ENCODE peak calls at places on chromosomes 6 and 20, in six cellular contexts. One of them, this sample, is unnamed.

GRCh38 chr6:105151644-105152043 is 28.2 kb downstream of the POPDC3 start:
- DNase-seq in neural crest cell: no peak
- DNase-seq in SW 1271: no peak
- DNase-seq in left ventricle myocardium superior: no peak
- DNase-seq in astrocyte of the cerebellum: no peak
- DNase-seq in KBM-7: no peak
- DNase-seq in this sample: no peak

GRCh38 chr6:35209622-35210289 is 4.0 kb upstream of the SCUBE3 start:
- DNase-seq in KBM-7: no peak
- DNase-seq in astrocyte of the cerebellum: no peak
- DNase-seq in left ventricle myocardium superior: no peak
- DNase-seq in neural crest cell: no peak
- DNase-seq in SW 1271: no peak
- DNase-seq in this sample: no peak

GRCh38 chr6:3697609-3698008 is 53.9 kb downstream of the PXDC1 start:
- DNase-seq in neural crest cell: no peak
- DNase-seq in astrocyte of the cerebellum: peak
- DNase-seq in left ventricle myocardium superior: no peak
- DNase-seq in KBM-7: no peak
- DNase-seq in SW 1271: no peak
- DNase-seq in this sample: no peak

GRCh38 chr6:31272431-31272830 is 539 bp upstream of the HLA-C start:
- DNase-seq in SW 1271: no peak
- DNase-seq in astrocyte of the cerebellum: no peak
- DNase-seq in left ventricle myocardium superior: no peak
- DNase-seq in KBM-7: no peak
- DNase-seq in neural crest cell: no peak
- DNase-seq in this sample: no peak

GRCh38 chr6:34912715-34913464 is 23.8 kb downstream of the ANKS1A start:
- DNase-seq in left ventricle myocardium superior: no peak
- DNase-seq in SW 1271: peak
- DNase-seq in KBM-7: peak
- DNase-seq in astrocyte of the cerebellum: peak
- DNase-seq in neural crest cell: no peak
- DNase-seq in this sample: no peak

GRCh38 chr20:24993337-24994185 is 1.0 kb upstream of the APMAP start:
- DNase-seq in neural crest cell: no peak
- DNase-seq in SW 1271: peak
- DNase-seq in KBM-7: peak
- DNase-seq in astrocyte of the cerebellum: peak
- DNase-seq in left ventricle myocardium superior: no peak
- DNase-seq in this sample: no peak

GRCh38 chr6:56226946-56227879 is 20.2 kb downstream of the COL21A1 start:
- DNase-seq in left ventricle myocardium superior: no peak
- DNase-seq in SW 1271: no peak
- DNase-seq in KBM-7: no peak
- DNase-seq in astrocyte of the cerebellum: peak
- DNase-seq in neural crest cell: no peak
- DNase-seq in this sample: no peak

GRCh38 chr6:165931675-165932074 is 236.0 kb downstream of the TBXT start:
- DNase-seq in left ventricle myocardium superior: no peak
- DNase-seq in neural crest cell: no peak
- DNase-seq in astrocyte of the cerebellum: no peak
- DNase-seq in KBM-7: no peak
- DNase-seq in SW 1271: no peak
- DNase-seq in this sample: no peak

GRCh38 chr20:51362254-51362653 is 180.3 kb downstream of the NFATC2 start:
- DNase-seq in astrocyte of the cerebellum: no peak
- DNase-seq in neural crest cell: no peak
- DNase-seq in KBM-7: no peak
- DNase-seq in SW 1271: no peak
- DNase-seq in left ventricle myocardium superior: no peak
- DNase-seq in this sample: peak

GRCh38 chr20:19071902-19072498 is 140.4 kb upstream of the SLC24A3 start:
- DNase-seq in SW 1271: no peak
- DNase-seq in neural crest cell: no peak
- DNase-seq in astrocyte of the cerebellum: no peak
- DNase-seq in left ventricle myocardium superior: no peak
- DNase-seq in KBM-7: no peak
- DNase-seq in this sample: no peak

GRCh38 chr6:74368746-74369145 is 672.7 kb downstream of the CD109 start:
- DNase-seq in KBM-7: no peak
- DNase-seq in SW 1271: no peak
- DNase-seq in astrocyte of the cerebellum: no peak
- DNase-seq in neural crest cell: no peak
- DNase-seq in left ventricle myocardium superior: no peak
- DNase-seq in this sample: no peak

GRCh38 chr20:6083926-6084325 is 30.1 kb upstream of the LRRN4 start:
- DNase-seq in SW 1271: no peak
- DNase-seq in astrocyte of the cerebellum: no peak
- DNase-seq in neural crest cell: no peak
- DNase-seq in left ventricle myocardium superior: no peak
- DNase-seq in KBM-7: no peak
- DNase-seq in this sample: no peak

GRCh38 chr6:109867009-109867969 is 110.8 kb upstream of the GPR6 start:
- DNase-seq in left ventricle myocardium superior: peak
- DNase-seq in KBM-7: no peak
- DNase-seq in astrocyte of the cerebellum: no peak
- DNase-seq in neural crest cell: no peak
- DNase-seq in SW 1271: no peak
- DNase-seq in this sample: peak

GRCh38 chr20:11796041-11796440 is 121.7 kb upstream of the BTBD3 start:
- DNase-seq in SW 1271: no peak
- DNase-seq in astrocyte of the cerebellum: no peak
- DNase-seq in left ventricle myocardium superior: no peak
- DNase-seq in KBM-7: no peak
- DNase-seq in neural crest cell: no peak
- DNase-seq in this sample: no peak

GRCh38 chr20:48799315-48800105 is 28.3 kb downstream of the PREX1 start:
- DNase-seq in astrocyte of the cerebellum: no peak
- DNase-seq in neural crest cell: no peak
- DNase-seq in left ventricle myocardium superior: no peak
- DNase-seq in KBM-7: no peak
- DNase-seq in SW 1271: no peak
- DNase-seq in this sample: no peak

GRCh38 chr6:42071881-42072583 is 21.7 kb downstream of the TAF8 start:
- DNase-seq in neural crest cell: no peak
- DNase-seq in left ventricle myocardium superior: no peak
- DNase-seq in astrocyte of the cerebellum: no peak
- DNase-seq in KBM-7: no peak
- DNase-seq in SW 1271: no peak
- DNase-seq in this sample: no peak

GRCh38 chr20:17629678-17630089 is 52.4 kb downstream of the RRBP1 start:
- DNase-seq in SW 1271: no peak
- DNase-seq in KBM-7: no peak
- DNase-seq in neural crest cell: no peak
- DNase-seq in left ventricle myocardium superior: peak
- DNase-seq in astrocyte of the cerebellum: no peak
- DNase-seq in this sample: peak

GRCh38 chr20:17618673-17619013 is 48.8 kb downstream of the DSTN start:
- DNase-seq in KBM-7: no peak
- DNase-seq in SW 1271: no peak
- DNase-seq in left ventricle myocardium superior: no peak
- DNase-seq in neural crest cell: no peak
- DNase-seq in astrocyte of the cerebellum: no peak
- DNase-seq in this sample: no peak

GRCh38 chr20:528923-529594 is 14.5 kb downstream of the CSNK2A1 start:
- DNase-seq in neural crest cell: no peak
- DNase-seq in KBM-7: no peak
- DNase-seq in astrocyte of the cerebellum: no peak
- DNase-seq in left ventricle myocardium superior: no peak
- DNase-seq in SW 1271: peak
- DNase-seq in this sample: no peak

GRCh38 chr6:169337881-169338445 is 84.3 kb upstream of the THBS2 start:
- DNase-seq in KBM-7: no peak
- DNase-seq in SW 1271: no peak
- DNase-seq in neural crest cell: no peak
- DNase-seq in astrocyte of the cerebellum: no peak
- DNase-seq in left ventricle myocardium superior: no peak
- DNase-seq in this sample: no peak

GRCh38 chr6:42627674-42628073 is 63.8 kb downstream of the UBR2 start:
- DNase-seq in left ventricle myocardium superior: no peak
- DNase-seq in SW 1271: no peak
- DNase-seq in neural crest cell: no peak
- DNase-seq in KBM-7: no peak
- DNase-seq in astrocyte of the cerebellum: no peak
- DNase-seq in this sample: no peak

GRCh38 chr20:24892522-24892921 is 56.5 kb upstream of the CST7 start:
- DNase-seq in astrocyte of the cerebellum: no peak
- DNase-seq in neural crest cell: no peak
- DNase-seq in left ventricle myocardium superior: no peak
- DNase-seq in KBM-7: no peak
- DNase-seq in SW 1271: no peak
- DNase-seq in this sample: no peak

GRCh38 chr6:41371992-41372525 is 36.7 kb downstream of the NCR2 start:
- DNase-seq in left ventricle myocardium superior: peak
- DNase-seq in astrocyte of the cerebellum: no peak
- DNase-seq in neural crest cell: no peak
- DNase-seq in KBM-7: peak
- DNase-seq in SW 1271: no peak
- DNase-seq in this sample: peak

GRCh38 chr6:134706806-134707205 is 243.1 kb downstream of the ALDH8A1 start:
- DNase-seq in SW 1271: no peak
- DNase-seq in astrocyte of the cerebellum: no peak
- DNase-seq in KBM-7: no peak
- DNase-seq in left ventricle myocardium superior: no peak
- DNase-seq in neural crest cell: no peak
- DNase-seq in this sample: no peak

GRCh38 chr6:44254957-44255808 is 2.1 kb downstream of the SLC35B2 start:
- DNase-seq in neural crest cell: no peak
- DNase-seq in left ventricle myocardium superior: peak
- DNase-seq in astrocyte of the cerebellum: no peak
- DNase-seq in KBM-7: peak
- DNase-seq in SW 1271: no peak
- DNase-seq in this sample: no peak

GRCh38 chr6:127297502-127298070 is 30.9 kb downstream of the RNF146 start:
- DNase-seq in KBM-7: no peak
- DNase-seq in left ventricle myocardium superior: no peak
- DNase-seq in SW 1271: no peak
- DNase-seq in neural crest cell: no peak
- DNase-seq in astrocyte of the cerebellum: no peak
- DNase-seq in this sample: no peak

GRCh38 chr6:5215799-5216198 is 45.0 kb downstream of the LYRM4 start:
- DNase-seq in astrocyte of the cerebellum: no peak
- DNase-seq in KBM-7: no peak
- DNase-seq in SW 1271: no peak
- DNase-seq in neural crest cell: no peak
- DNase-seq in left ventricle myocardium superior: no peak
- DNase-seq in this sample: no peak

GRCh38 chr6:30691208-30691872 is 556 bp upstream of the NRM start:
- DNase-seq in left ventricle myocardium superior: no peak
- DNase-seq in astrocyte of the cerebellum: no peak
- DNase-seq in KBM-7: no peak
- DNase-seq in neural crest cell: no peak
- DNase-seq in SW 1271: no peak
- DNase-seq in this sample: no peak

GRCh38 chr20:52824494-52825216 is 147.5 kb upstream of the TSHZ2 start:
- DNase-seq in neural crest cell: no peak
- DNase-seq in SW 1271: no peak
- DNase-seq in astrocyte of the cerebellum: no peak
- DNase-seq in KBM-7: no peak
- DNase-seq in left ventricle myocardium superior: no peak
- DNase-seq in this sample: no peak

GRCh38 chr6:91786474-91787184 is 1199.8 kb upstream of the MAP3K7 start:
- DNase-seq in astrocyte of the cerebellum: no peak
- DNase-seq in neural crest cell: no peak
- DNase-seq in SW 1271: no peak
- DNase-seq in KBM-7: no peak
- DNase-seq in left ventricle myocardium superior: no peak
- DNase-seq in this sample: no peak

GRCh38 chr6:156691018-156691417 is 86.2 kb upstream of the ARID1B start:
- DNase-seq in left ventricle myocardium superior: no peak
- DNase-seq in SW 1271: no peak
- DNase-seq in neural crest cell: no peak
- DNase-seq in KBM-7: no peak
- DNase-seq in astrocyte of the cerebellum: no peak
- DNase-seq in this sample: no peak